ENCODE peak calls at places on chromosome 16, in eight cellular contexts. X is heart right ventricle, R is heart left ventricle, M is OCI-LY7, I is breast epithelium, E is GM10248, Q is IMR-90, J is psoas muscle. C is an unnamed sample.

GRCh38 chr16:82016964-82017363 is 5.7 kb upstream of the SDR42E1 start:
- DNase-seq in X (no peak), R (no peak), M (no peak), I (no peak), E (no peak), Q (no peak), J (no peak), C (peak; percentile 75)

GRCh38 chr16:28133666-28134065 is 70.2 kb upstream of the GSG1L start:
- DNase-seq in X (no peak), R (no peak), M (no peak), I (no peak), E (no peak), Q (no peak), J (no peak), C (no peak)

GRCh38 chr16:72189865-72190371 is 18.0 kb upstream of the PMFBP1 start:
- DNase-seq in X (no peak), R (no peak), M (no peak), I (no peak), E (no peak), Q (peak; percentile 51), J (no peak), C (peak; percentile 93)

GRCh38 chr16:84823484-84823883 is 3.7 kb downstream of the CRISPLD2 start:
- DNase-seq in X (no peak), R (no peak), M (no peak), I (no peak), E (no peak), Q (no peak), J (peak; percentile 76), C (peak; percentile 81)

GRCh38 chr16:75074920-75075687 is 41.5 kb downstream of the LDHD start:
- DNase-seq in X (no peak), R (no peak), M (peak; percentile 88), I (no peak), E (peak; percentile 67), Q (no peak), J (peak; percentile 59), C (peak; percentile 58)

GRCh38 chr16:78516006-78516405 is 416.6 kb downstream of the WWOX start:
- DNase-seq in X (no peak), R (no peak), M (no peak), I (no peak), E (no peak), Q (no peak), J (no peak), C (no peak)

GRCh38 chr16:8713635-8714097 is 39.2 kb downstream of the ABAT start:
- DNase-seq in X (no peak), R (no peak), M (no peak), I (no peak), E (no peak), Q (no peak), J (no peak), C (no peak)

GRCh38 chr16:56609463-56609921 is 1.1 kb downstream of the MT2A start:
- DNase-seq in X (peak; percentile 87), R (peak; percentile 78), M (peak; percentile 80), I (no peak), E (peak; percentile 77), Q (peak; percentile 92), J (peak; percentile 69), C (peak; percentile 94)

GRCh38 chr16:66337434-66338188 is 28.9 kb upstream of the CDH5 start:
- DNase-seq in X (no peak), R (no peak), M (no peak), I (no peak), E (no peak), Q (peak; percentile 8), J (no peak), C (no peak)

GRCh38 chr16:49013727-49014080 is 267.9 kb downstream of the CBLN1 start:
- DNase-seq in X (no peak), R (no peak), M (no peak), I (no peak), E (no peak), Q (no peak), J (no peak), C (no peak)

DNA sequence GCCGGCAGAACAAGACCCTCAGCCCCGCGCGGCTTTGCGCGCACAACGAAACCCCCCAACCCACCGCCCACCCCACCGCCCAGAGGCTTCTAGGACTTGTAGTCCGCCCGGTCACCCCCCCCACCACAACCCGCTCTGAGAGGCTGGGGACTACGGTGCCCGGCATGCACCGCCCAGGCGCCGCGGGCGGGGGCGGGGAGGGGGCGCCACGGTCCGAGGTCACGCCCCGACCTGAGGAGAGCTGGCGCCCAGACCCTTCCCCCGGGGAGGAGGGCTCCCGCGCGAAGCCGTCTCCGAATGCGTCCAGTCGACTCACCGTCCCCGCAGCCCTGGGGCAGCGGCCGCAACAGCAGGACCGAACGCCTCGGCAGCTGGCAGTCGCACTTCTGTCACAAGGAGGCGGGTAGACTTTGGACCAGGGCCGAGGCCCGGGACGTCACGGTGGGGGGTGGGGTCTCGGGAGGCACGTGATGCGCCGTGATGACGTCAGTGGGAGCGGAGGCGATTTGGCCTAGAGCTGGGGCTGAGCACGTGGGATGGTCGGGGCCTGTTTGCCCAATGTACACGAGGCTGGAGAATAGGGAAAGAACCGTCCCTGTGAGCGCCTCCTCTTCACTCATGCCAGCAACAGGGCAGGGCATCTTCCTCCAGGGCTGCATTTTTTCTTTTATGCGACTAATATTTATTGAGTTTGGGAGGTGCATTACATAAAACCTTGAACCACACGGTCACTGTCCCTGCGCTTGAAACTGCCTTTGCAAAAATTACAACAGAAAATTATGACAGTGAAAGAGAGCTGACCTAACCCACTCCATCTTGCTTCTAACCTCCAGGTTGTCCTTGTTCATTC is at the start of gene CDIP1:
- DNase-seq in X (peak; percentile 97), R (peak; percentile 98), M (peak; percentile 97), I (peak; percentile 99), E (peak; percentile 96), Q (peak; percentile 91), J (peak; percentile 99), C (peak; percentile 95)
- TF ChIP-seq CTCF in X (no peak), R (no peak), M (no peak), I (peak; percentile 11), E (no peak), Q (no peak), J (no peak), C (no peak)

GRCh38 chr16:67892375-67892774 is 679 bp upstream of the PSKH1 start:
- DNase-seq in X (no peak), R (no peak), M (no peak), I (no peak), E (no peak), Q (no peak), J (no peak), C (no peak)

GRCh38 chr16:67888311-67888710 is 3.6 kb downstream of the NRN1L start:
- DNase-seq in X (no peak), R (no peak), M (no peak), I (no peak), E (no peak), Q (no peak), J (no peak), C (no peak)

GRCh38 chr16:67893791-67894399 is 841 bp downstream of the PSKH1 start:
- DNase-seq in X (no peak), R (no peak), M (no peak), I (no peak), E (no peak), Q (no peak), J (no peak), C (no peak)

GRCh38 chr16:67897231-67897630 is 4.2 kb downstream of the PSKH1 start:
- DNase-seq in X (peak; percentile 42), R (no peak), M (no peak), I (no peak), E (no peak), Q (peak; percentile 47), J (no peak), C (peak; percentile 82)

DNA sequence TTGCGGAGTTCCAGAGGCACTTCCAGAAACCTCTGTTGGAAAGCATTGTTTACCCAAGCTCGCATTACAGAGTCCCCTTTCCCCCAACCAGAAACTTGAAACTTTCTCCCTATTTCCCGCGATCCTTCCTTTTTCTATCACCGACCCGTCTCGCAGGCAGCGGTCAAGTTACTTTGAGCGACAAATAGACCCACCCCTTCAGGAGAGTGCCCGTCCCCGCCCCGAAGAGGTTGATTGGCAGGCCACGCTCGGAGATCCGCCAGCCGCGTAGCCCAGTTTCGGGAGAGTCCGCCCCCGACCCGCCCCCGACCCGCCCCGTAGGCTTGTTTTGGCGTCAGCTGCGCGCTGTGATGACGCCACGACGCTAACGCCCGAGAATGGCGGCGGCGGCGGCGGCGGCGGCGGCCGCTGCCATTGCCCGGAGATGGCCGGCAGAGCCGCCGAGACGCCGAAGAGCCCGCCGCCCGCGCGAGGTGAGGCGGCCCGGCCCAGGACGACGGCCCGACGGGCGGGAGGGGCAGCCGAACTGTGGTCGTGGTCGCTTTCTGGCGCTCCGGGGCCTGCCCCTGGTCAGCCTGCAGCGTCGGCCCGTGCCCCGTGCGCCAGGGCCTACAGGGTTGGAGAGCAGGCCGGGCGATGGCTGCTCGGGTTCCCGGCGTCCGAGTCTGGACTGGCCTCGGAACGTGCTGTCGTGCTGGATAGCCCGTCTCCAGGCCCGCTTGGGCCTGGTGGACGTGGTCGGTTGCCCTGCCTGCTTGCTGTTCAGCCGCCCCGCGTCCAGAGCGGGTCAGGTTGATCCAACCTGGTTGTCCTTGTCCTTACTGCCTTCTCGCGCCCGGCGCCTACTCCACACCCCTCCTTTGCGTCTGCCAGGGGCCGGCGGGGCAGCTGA is at the start of gene PSKH1:
- DNase-seq in X (peak; percentile 97), R (peak; percentile 97), M (peak; percentile 96), I (peak; percentile 97), E (peak; percentile 100), Q (peak; percentile 91), J (peak; percentile 99), C (peak; percentile 96)
- TF ChIP-seq CTCF in X (no peak), R (no peak), M (no peak), I (no peak), E (no peak), Q (no peak), J (no peak), C (no peak)

GRCh38 chr16:6714510-6714909 is 618.1 kb upstream of the RBFOX1 start:
- DNase-seq in X (no peak), R (no peak), M (no peak), I (no peak), E (no peak), Q (no peak), J (no peak), C (no peak)
- TF ChIP-seq CTCF in X (no peak), R (no peak), M (peak; percentile 37), I (no peak), E (no peak), Q (no peak), J (no peak), C (no peak)

GRCh38 chr16:3087243-3087791 is 11.8 kb downstream of the ZSCAN10 start:
- DNase-seq in X (peak; percentile 60), R (peak; percentile 66), M (no peak), I (no peak), E (peak; percentile 28), Q (no peak), J (peak; percentile 72), C (no peak)
- TF ChIP-seq CTCF in X (peak; percentile 2), R (no peak), M (peak; percentile 28), I (no peak), E (peak; percentile 46), Q (peak; percentile 14), J (peak; percentile 12), C (peak; percentile 32)

GRCh38 chr16:6969594-6969993 is 363.1 kb upstream of the RBFOX1 start:
- DNase-seq in X (no peak), R (no peak), M (no peak), I (no peak), E (no peak), Q (no peak), J (no peak), C (no peak)
- TF ChIP-seq CTCF in X (no peak), R (no peak), M (peak; percentile 21), I (no peak), E (no peak), Q (no peak), J (no peak), C (no peak)

GRCh38 chr16:70808371-70808770 is 7.4 kb upstream of the VAC14 start:
- DNase-seq in X (no peak), R (no peak), M (no peak), I (no peak), E (no peak), Q (no peak), J (no peak), C (no peak)
- TF ChIP-seq CTCF in X (no peak), R (peak; percentile 5), M (peak; percentile 52), I (no peak), E (no peak), Q (no peak), J (no peak), C (peak; percentile 48)